ENCODE peak calls at places on chromosomes 16 and 17, in ten cellular contexts. S is skeletal muscle cell; I is midbrain; X is A172; M is hepatic stellate cell; U is activated CD4-positive, CD25-positive, alpha-beta regulatory T cell treated with anti-CD3 and anti-CD28 coated beads, Interleukin-2, amount 50 U/mL, for 16 hours; Q is NCI-H1092; H is activated naive CD8-positive, alpha-beta T cell treated with anti-CD3 and anti-CD28 coated beads for 36 hours; L is GOT3; K is GM03348. R is an unnamed sample.

GRCh38 chr16:79380990-79381389 is 219.5 kb downstream of the MAF start:
- DNase-seq in S (no peak), I (no peak), X (no peak), M (no peak), U (no peak), Q (no peak), H (no peak), L (no peak), K (no peak), R (no peak)

GRCh38 chr17:58184308-58184985 is 8.1 kb upstream of the EPX start:
- DNase-seq in S (peak), I (no peak), X (peak), M (no peak), U (no peak), Q (no peak), H (no peak), L (no peak), K (no peak), R (no peak)

GRCh38 chr16:55328611-55329569 is 4.9 kb downstream of the IRX6 start:
- DNase-seq in S (no peak), I (no peak), X (no peak), M (no peak), U (no peak), Q (no peak), H (no peak), L (no peak), K (no peak), R (no peak)

GRCh38 chr16:72986011-72986410 is 61.9 kb downstream of the ZFHX3 start:
- DNase-seq in S (peak), I (no peak), X (no peak), M (no peak), U (no peak), Q (no peak), H (no peak), L (no peak), K (peak), R (no peak)

GRCh38 chr17:42131971-42132370 is 9.4 kb downstream of the HSPB9 start:
- DNase-seq in S (no peak), I (no peak), X (no peak), M (no peak), U (no peak), Q (no peak), H (no peak), L (no peak), K (no peak), R (no peak)

GRCh38 chr16:20598832-20599469 is 22.8 kb upstream of the ACSM2B start:
- DNase-seq in S (no peak), I (no peak), X (no peak), M (no peak), U (no peak), Q (no peak), H (no peak), L (no peak), K (no peak), R (no peak)

GRCh38 chr16:85206472-85207356 is 94.4 kb upstream of the CIBAR2 start:
- DNase-seq in S (no peak), I (peak), X (no peak), M (no peak), U (no peak), Q (peak), H (no peak), L (no peak), K (no peak), R (no peak)

GRCh38 chr16:4105848-4106247 is 10.4 kb downstream of the ADCY9 start:
- DNase-seq in S (no peak), I (no peak), X (no peak), M (no peak), U (no peak), Q (no peak), H (no peak), L (no peak), K (no peak), R (no peak)

GRCh38 chr17:47975815-47976190 is 4.9 kb downstream of the CDK5RAP3 start:
- DNase-seq in S (no peak), I (no peak), X (no peak), M (no peak), U (no peak), Q (no peak), H (no peak), L (no peak), K (no peak), R (no peak)

GRCh38 chr16:22664561-22664997 is 149.4 kb upstream of the HS3ST2 start:
- DNase-seq in S (no peak), I (no peak), X (no peak), M (no peak), U (no peak), Q (no peak), H (no peak), L (no peak), K (no peak), R (no peak)

GRCh38 chr17:9237053-9237410 is 215.7 kb downstream of the NTN1 start:
- DNase-seq in S (no peak), I (no peak), X (no peak), M (no peak), U (no peak), Q (no peak), H (no peak), L (no peak), K (no peak), R (no peak)

GRCh38 chr17:80659651-80660050 is 115.0 kb downstream of the RPTOR start:
- DNase-seq in S (no peak), I (no peak), X (no peak), M (no peak), U (no peak), Q (no peak), H (no peak), L (no peak), K (no peak), R (no peak)

GRCh38 chr17:35097776-35098175 is 21.9 kb downstream of the RAD51D start:
- DNase-seq in S (no peak), I (no peak), X (no peak), M (no peak), U (no peak), Q (no peak), H (no peak), L (no peak), K (no peak), R (no peak)

GRCh38 chr16:15949210-15950166 is at the start of gene ABCC1:
- DNase-seq in S (no peak), I (peak), X (no peak), M (peak), U (peak), Q (peak), H (peak), L (no peak), K (peak), R (no peak)

GRCh38 chr17:54029196-54029595 is 206.5 kb downstream of the KIF2B start:
- DNase-seq in S (no peak), I (no peak), X (no peak), M (no peak), U (no peak), Q (no peak), H (no peak), L (no peak), K (no peak), R (no peak)

GRCh38 chr16:86519649-86520316 is 9.5 kb downstream of the FOXF1 start:
- DNase-seq in S (no peak), I (peak), X (peak), M (peak), U (peak), Q (peak), H (peak), L (no peak), K (peak), R (no peak)

GRCh38 chr17:73394523-73395450 is 83.0 kb upstream of the CDC42EP4 start:
- DNase-seq in S (no peak), I (no peak), X (no peak), M (no peak), U (no peak), Q (peak), H (no peak), L (no peak), K (no peak), R (no peak)

GRCh38 chr17:28412131-28412530 is 6.1 kb upstream of the SLC46A1 start:
- DNase-seq in S (no peak), I (no peak), X (no peak), M (no peak), U (no peak), Q (no peak), H (no peak), L (no peak), K (no peak), R (no peak)

GRCh38 chr17:57862410-57862989 is 12.7 kb upstream of the MRPS23 start:
- DNase-seq in S (no peak), I (no peak), X (no peak), M (no peak), U (no peak), Q (no peak), H (no peak), L (no peak), K (no peak), R (no peak)

GRCh38 chr16:31177136-31177535 is 2.8 kb upstream of the FUS start:
- DNase-seq in S (no peak), I (no peak), X (peak), M (no peak), U (no peak), Q (no peak), H (peak), L (no peak), K (no peak), R (no peak)

GRCh38 chr16:12758031-12758669 is 45.5 kb downstream of the CPPED1 start:
- DNase-seq in S (no peak), I (peak), X (peak), M (no peak), U (no peak), Q (no peak), H (no peak), L (no peak), K (no peak), R (no peak)

GRCh38 chr17:78738245-78738644 is 43.8 kb downstream of the CYTH1 start:
- DNase-seq in S (no peak), I (no peak), X (no peak), M (no peak), U (no peak), Q (no peak), H (no peak), L (no peak), K (no peak), R (no peak)

GRCh38 chr17:38613981-38614779 is 8.4 kb upstream of the SRCIN1 start:
- DNase-seq in S (no peak), I (no peak), X (no peak), M (no peak), U (no peak), Q (no peak), H (no peak), L (no peak), K (no peak), R (no peak)

GRCh38 chr17:80720624-80721577 is 176.3 kb downstream of the RPTOR start:
- DNase-seq in S (peak), I (no peak), X (peak), M (no peak), U (no peak), Q (no peak), H (peak), L (no peak), K (no peak), R (no peak)

GRCh38 chr17:6361733-6362132 is 73.2 kb downstream of the AIPL1 start:
- DNase-seq in S (no peak), I (no peak), X (peak), M (no peak), U (no peak), Q (no peak), H (no peak), L (no peak), K (no peak), R (no peak)

GRCh38 chr17:81556175-81556691 is 4.1 kb upstream of the FAAP100 start:
- DNase-seq in S (no peak), I (no peak), X (peak), M (peak), U (no peak), Q (no peak), H (no peak), L (no peak), K (peak), R (no peak)

GRCh38 chr17:29674270-29674669 is 51.6 kb upstream of the CORO6 start:
- DNase-seq in S (no peak), I (no peak), X (no peak), M (no peak), U (no peak), Q (no peak), H (no peak), L (no peak), K (no peak), R (no peak)

GRCh38 chr17:31310260-31310659 is 3.6 kb downstream of the EVI2B start:
- DNase-seq in S (no peak), I (no peak), X (no peak), M (no peak), U (peak), Q (no peak), H (peak), L (no peak), K (no peak), R (no peak)

GRCh38 chr17:82627405-82627804 is 20.8 kb downstream of the WDR45B start:
- DNase-seq in S (no peak), I (no peak), X (no peak), M (no peak), U (no peak), Q (no peak), H (no peak), L (no peak), K (no peak), R (no peak)

GRCh38 chr17:74359916-74360315 is 1.8 kb downstream of the BTBD17 start:
- DNase-seq in S (no peak), I (no peak), X (no peak), M (no peak), U (no peak), Q (no peak), H (no peak), L (no peak), K (no peak), R (no peak)

GRCh38 chr16:505479-506245 is 21.9 kb upstream of the CAPN15 start:
- DNase-seq in S (no peak), I (no peak), X (no peak), M (no peak), U (no peak), Q (no peak), H (no peak), L (no peak), K (no peak), R (no peak)

GRCh38 chr17:74790206-74791066 is 14.3 kb upstream of the NAT9 start:
- DNase-seq in S (no peak), I (no peak), X (no peak), M (no peak), U (no peak), Q (no peak), H (no peak), L (no peak), K (no peak), R (no peak)

GRCh38 chr16:52069866-52070265 is 477.1 kb downstream of the TOX3 start:
- DNase-seq in S (no peak), I (peak), X (peak), M (no peak), U (no peak), Q (peak), H (no peak), L (no peak), K (peak), R (no peak)

GRCh38 chr17:222172-222571 is 40.7 kb upstream of the DOC2B start:
- DNase-seq in S (no peak), I (peak), X (no peak), M (no peak), U (no peak), Q (no peak), H (no peak), L (no peak), K (peak), R (no peak)

GRCh38 chr17:2214887-2215615 is 88.5 kb downstream of the SMG6 start:
- DNase-seq in S (no peak), I (peak), X (peak), M (peak), U (no peak), Q (no peak), H (no peak), L (no peak), K (no peak), R (no peak)

GRCh38 chr17:47915667-47916242 is 19.7 kb downstream of the SP2 start:
- DNase-seq in S (no peak), I (no peak), X (no peak), M (no peak), U (no peak), Q (no peak), H (no peak), L (no peak), K (no peak), R (no peak)

GRCh38 chr17:32516450-32516849 is 29.7 kb downstream of the CDK5R1 start:
- DNase-seq in S (no peak), I (no peak), X (no peak), M (no peak), U (no peak), Q (peak), H (no peak), L (no peak), K (no peak), R (no peak)

GRCh38 chr17:60604686-60605334 is 4.8 kb downstream of the PPM1D start:
- DNase-seq in S (no peak), I (no peak), X (peak), M (no peak), U (no peak), Q (no peak), H (no peak), L (peak), K (peak), R (no peak)

GRCh38 chr17:68197091-68197996 is 50.5 kb upstream of the AMZ2 start:
- DNase-seq in S (no peak), I (no peak), X (no peak), M (no peak), U (no peak), Q (no peak), H (peak), L (no peak), K (no peak), R (no peak)

GRCh38 chr17:71327376-71328059 is 793.3 kb upstream of the SOX9 start:
- DNase-seq in S (no peak), I (no peak), X (peak), M (no peak), U (no peak), Q (no peak), H (no peak), L (no peak), K (peak), R (no peak)